ENCODE peak calls at places on chromosomes 6 and 20, in six cellular contexts. K, R, Q, M, N and P are unnamed samples.

GRCh38 chr6:152401978-152402377 is 235.2 kb downstream of the SYNE1 start:
- DNase-seq in K (no peak), R (no peak), Q (no peak), M (no peak), N (no peak), P (peak; percentile 96)

GRCh38 chr6:87066449-87067288 is 28.2 kb downstream of the CGA start:
- DNase-seq in K (no peak), R (peak; percentile 58), Q (peak; percentile 46), M (no peak), N (peak; percentile 61), P (peak; percentile 65)

GRCh38 chr6:43207286-43207685 is 22.0 kb downstream of the DNPH1 start:
- DNase-seq in K (no peak), R (no peak), Q (no peak), M (no peak), N (no peak), P (no peak)

GRCh38 chr20:50918403-50918802 is 12.8 kb downstream of the ADNP start:
- DNase-seq in K (no peak), R (no peak), Q (no peak), M (no peak), N (no peak), P (no peak)

GRCh38 chr6:45002390-45002789 is 325.7 kb upstream of the RUNX2 start:
- DNase-seq in K (no peak), R (no peak), Q (no peak), M (no peak), N (no peak), P (no peak)

GRCh38 chr6:127606131-127606562 is 29.2 kb downstream of the C6orf58 start:
- DNase-seq in K (no peak), R (peak; percentile 68), Q (no peak), M (no peak), N (no peak), P (peak; percentile 79)

GRCh38 chr20:33407251-33407650 is 5.9 kb upstream of the CDK5RAP1 start:
- DNase-seq in K (no peak), R (no peak), Q (no peak), M (no peak), N (no peak), P (peak; percentile 52)

GRCh38 chr20:63573739-63574131 is 304 bp downstream of the HELZ2 start:
- DNase-seq in K (no peak), R (no peak), Q (no peak), M (no peak), N (no peak), P (no peak)

GRCh38 chr6:129635396-129636164 is 74.4 kb downstream of the ARHGAP18 start:
- DNase-seq in K (no peak), R (no peak), Q (no peak), M (no peak), N (no peak), P (peak; percentile 36)

GRCh38 chr6:107603029-107603428 is 113.1 kb downstream of the SOBP start:
- DNase-seq in K (no peak), R (no peak), Q (no peak), M (no peak), N (no peak), P (no peak)

GRCh38 chr6:99093781-99094180 is 146.0 kb upstream of the FBXL4 start:
- DNase-seq in K (no peak), R (no peak), Q (no peak), M (no peak), N (peak; percentile 74), P (no peak)

GRCh38 chr20:31990958-31991705 is 19.1 kb upstream of the CCM2L start:
- DNase-seq in K (no peak), R (no peak), Q (no peak), M (no peak), N (no peak), P (no peak)

GRCh38 chr6:160933256-160933655 is 58.3 kb upstream of the MAP3K4 start:
- DNase-seq in K (no peak), R (no peak), Q (no peak), M (no peak), N (no peak), P (no peak)

GRCh38 chr20:1663917-1664316 is 6.3 kb upstream of the SIRPG start:
- DNase-seq in K (no peak), R (no peak), Q (no peak), M (no peak), N (no peak), P (peak; percentile 39)

GRCh38 chr6:134057478-134057877 is 5.1 kb upstream of the SLC2A12 start:
- DNase-seq in K (no peak), R (no peak), Q (no peak), M (no peak), N (peak; percentile 40), P (no peak)

GRCh38 chr6:22072939-22073338 is 223.9 kb downstream of the PRL start:
- DNase-seq in K (no peak), R (no peak), Q (no peak), M (no peak), N (no peak), P (no peak)

GRCh38 chr20:36736451-36737182 is 9.3 kb downstream of the NDRG3 start:
- DNase-seq in K (no peak), R (no peak), Q (no peak), M (no peak), N (no peak), P (no peak)

GRCh38 chr20:37415118-37416085 is 69.5 kb downstream of the SRC start:
- DNase-seq in K (no peak), R (no peak), Q (no peak), M (no peak), N (no peak), P (no peak)

GRCh38 chr6:53795702-53796450 is 1.1 kb downstream of the LRRC1 start:
- DNase-seq in K (no peak), R (no peak), Q (peak; percentile 12), M (no peak), N (peak; percentile 27), P (no peak)

GRCh38 chr20:32018269-32019155 is 8.3 kb downstream of the CCM2L start:
- DNase-seq in K (peak; percentile 26), R (peak; percentile 85), Q (peak; percentile 78), M (no peak), N (peak; percentile 96), P (peak; percentile 6)

GRCh38 chr6:154197176-154197850 is 158.3 kb downstream of the OPRM1 start:
- DNase-seq in K (no peak), R (no peak), Q (no peak), M (no peak), N (no peak), P (peak; percentile 18)

GRCh38 chr6:165663283-165663735 is 268 bp upstream of the PDE10A start:
- DNase-seq in K (no peak), R (peak; percentile 43), Q (peak; percentile 19), M (no peak), N (no peak), P (peak; percentile 45)

GRCh38 chr6:166500246-166500645 is 86.2 kb downstream of the RAMACL start:
- DNase-seq in K (no peak), R (no peak), Q (no peak), M (no peak), N (no peak), P (no peak)